ENCODE peak calls at places on chromosomes 16 and 17, in nine cellular contexts. Q, C, Y, E, J, S, F, G and X are unnamed samples. For H3K4me1, the result is how much of the 10 kb centered on the place peaks cover.

GRCh38 chr17:78951967-78952551 is 26.9 kb upstream of the TIMP2 start:
- DNase-seq in Q (peak), C (no peak), Y (no peak), E (no peak), J (no peak), S (no peak), F (peak), G (no peak), X (no peak)

GRCh38 chr16:49424961-49425360 is 51.4 kb downstream of the C16orf78 start:
- DNase-seq in Q (no peak), C (no peak), Y (no peak), E (no peak), J (no peak), S (peak), F (no peak), G (no peak), X (no peak)

GRCh38 chr16:57619606-57620315 is 8.7 kb upstream of the ADGRG1 start:
- DNase-seq in Q (peak), C (no peak), Y (no peak), E (peak), J (no peak), S (peak), F (peak), G (no peak), X (peak)

GRCh38 chr17:58284613-58285421 is 4.1 kb upstream of the MPO start:
- DNase-seq in Q (no peak), C (no peak), Y (no peak), E (no peak), J (no peak), S (no peak), F (peak), G (no peak), X (no peak)

GRCh38 chr17:59786536-59787319 is 79.3 kb downstream of the VMP1 start:
- DNase-seq in Q (peak), C (peak), Y (no peak), E (peak), J (peak), S (no peak), F (peak), G (no peak), X (peak)

GRCh38 chr16:82835487-82836160 is 208.9 kb downstream of the CDH13 start:
- DNase-seq in Q (no peak), C (no peak), Y (no peak), E (peak), J (no peak), S (no peak), F (no peak), G (no peak), X (no peak)

GRCh38 chr16:85681255-85681654 is 7.5 kb downstream of the GINS2 start:
- DNase-seq in Q (peak), C (no peak), Y (no peak), E (no peak), J (no peak), S (peak), F (peak), G (no peak), X (no peak)

GRCh38 chr17:70078994-70079531 is 4.0 kb downstream of the KCNJ16 start:
- DNase-seq in Q (no peak), C (no peak), Y (no peak), E (no peak), J (no peak), S (no peak), F (no peak), G (no peak), X (no peak)

GRCh38 chr17:66548659-66549311 is 246.4 kb downstream of the PRKCA start:
- DNase-seq in Q (no peak), C (no peak), Y (no peak), E (no peak), J (no peak), S (no peak), F (no peak), G (no peak), X (peak)

GRCh38 chr16:72537684-72538083 is 365.7 kb upstream of the PMFBP1 start:
- DNase-seq in Q (no peak), C (peak), Y (no peak), E (peak), J (no peak), S (no peak), F (peak), G (no peak), X (no peak)

GRCh38 chr17:78249074-78249835 is 17.8 kb downstream of the TMEM235 start:
- DNase-seq in Q (no peak), C (no peak), Y (no peak), E (no peak), J (no peak), S (no peak), F (peak), G (no peak), X (no peak)

GRCh38 chr17:59620518-59621259 is 994 bp downstream of the CLTC start:
- DNase-seq in Q (peak), C (peak), Y (peak), E (peak), J (no peak), S (no peak), F (no peak), G (peak), X (peak)

GRCh38 chr16:75455677-75456076 is 8.8 kb downstream of the TMEM170A start:
- DNase-seq in Q (no peak), C (no peak), Y (no peak), E (no peak), J (no peak), S (no peak), F (no peak), G (no peak), X (no peak)

GRCh38 chr17:32015245-32016013 is 8.2 kb downstream of the LRRC37B start:
- DNase-seq in Q (peak), C (no peak), Y (no peak), E (no peak), J (no peak), S (peak), F (peak), G (no peak), X (no peak)

GRCh38 chr16:73298562-73298961 is 250.6 kb upstream of the ZFHX3 start:
- DNase-seq in Q (peak), C (no peak), Y (no peak), E (no peak), J (no peak), S (no peak), F (peak), G (no peak), X (peak)

GRCh38 chr16:59880626-59881025 is 1146.5 kb upstream of the GOT2 start:
- DNase-seq in Q (no peak), C (no peak), Y (no peak), E (peak), J (no peak), S (no peak), F (no peak), G (no peak), X (no peak)

GRCh38 chr17:76775021-76775420 is 37.1 kb downstream of the MFSD11 start:
- DNase-seq in Q (no peak), C (no peak), Y (no peak), E (no peak), J (no peak), S (no peak), F (no peak), G (no peak), X (no peak)

GRCh38 chr16:31472559-31473203 is 729 bp downstream of the TGFB1I1 start:
- DNase-seq in Q (peak), C (peak), Y (peak), E (peak), J (peak), S (peak), F (peak), G (peak), X (peak)

GRCh38 chr17:27947005-27947406 is 53.8 kb upstream of the LYRM9 start:
- DNase-seq in Q (no peak), C (no peak), Y (no peak), E (no peak), J (no peak), S (no peak), F (no peak), G (no peak), X (no peak)

GRCh38 chr17:55433629-55434422 is 12.2 kb upstream of the MMD start:
- DNase-seq in Q (peak), C (no peak), Y (no peak), E (peak), J (no peak), S (no peak), F (peak), G (no peak), X (peak)

GRCh38 chr16:51146256-51146924 is 4.7 kb downstream of the SALL1 start:
- DNase-seq in Q (no peak), C (peak), Y (no peak), E (no peak), J (no peak), S (no peak), F (no peak), G (no peak), X (no peak)

GRCh38 chr16:74226361-74226979 is 70.1 kb upstream of the PSMD7 start:
- DNase-seq in Q (peak), C (peak), Y (no peak), E (no peak), J (no peak), S (no peak), F (no peak), G (no peak), X (no peak)

GRCh38 chr16:83356266-83356665 is 451.5 kb upstream of the HSBP1 start:
- DNase-seq in Q (peak), C (peak), Y (no peak), E (peak), J (no peak), S (no peak), F (no peak), G (no peak), X (peak)

GRCh38 chr16:75007443-75007842 is 8.6 kb downstream of the ZNRF1 start:
- DNase-seq in Q (no peak), C (no peak), Y (no peak), E (no peak), J (no peak), S (no peak), F (no peak), G (no peak), X (no peak)

GRCh38 chr17:74132354-74132753 is 71.1 kb upstream of the RPL38 start:
- DNase-seq in Q (no peak), C (no peak), Y (no peak), E (peak), J (no peak), S (peak), F (no peak), G (no peak), X (no peak)

GRCh38 chr17:1040216-1040600 is 43.3 kb downstream of the TIMM22 start:
- DNase-seq in Q (no peak), C (no peak), Y (peak), E (no peak), J (no peak), S (no peak), F (no peak), G (no peak), X (no peak)

GRCh38 chr16:55370762-55371482 is 46.9 kb downstream of the IRX6 start:
- DNase-seq in Q (peak), C (peak), Y (peak), E (peak), J (peak), S (peak), F (peak), G (peak), X (peak)
- TF ChIP-seq CTCF in Q (peak), C (peak), Y (peak), E (peak), J (peak), S (no peak), F (peak), G (peak), X (no peak)

GRCh38 chr17:72507370-72507769 is 386.6 kb downstream of the SOX9 start:
- DNase-seq in Q (no peak), C (no peak), Y (no peak), E (no peak), J (no peak), S (no peak), F (no peak), G (no peak), X (no peak)
- H3K4me1 ChIP-seq in Q (under half), C (under half), Y (under half), E (under half), J (under half), S (under half), F (under half), G (under half), X (under half)

DNA sequence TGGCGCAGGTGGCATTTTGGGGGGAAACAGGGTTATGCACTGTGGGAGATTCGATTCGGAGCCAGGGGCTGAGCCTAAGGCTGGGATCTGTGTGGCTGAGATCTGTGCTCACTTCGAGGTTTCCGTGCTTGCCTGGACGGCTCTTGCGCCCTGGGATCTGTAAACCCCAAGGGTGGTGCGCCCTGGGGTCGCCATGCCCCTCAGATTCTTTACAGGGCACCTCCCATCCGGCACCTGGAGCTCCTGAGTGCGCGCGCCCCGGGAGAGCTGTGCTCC is 377 bp downstream of the SLC13A5 start:
- DNase-seq in Q (no peak), C (peak), Y (no peak), E (no peak), J (no peak), S (no peak), F (no peak), G (no peak), X (no peak)
- H3K4me3 ChIP-seq in Q (no peak), C (no peak), Y (peak), E (no peak), J (no peak), S (peak), F (no peak), G (peak), X (no peak)

GRCh38 chr17:68085751-68086445 is 50.4 kb downstream of the KPNA2 start:
- DNase-seq in Q (peak), C (no peak), Y (no peak), E (no peak), J (no peak), S (no peak), F (no peak), G (no peak), X (no peak)
- TF ChIP-seq CTCF in Q (no peak), C (no peak), Y (no peak), E (no peak), J (no peak), S (no peak), F (no peak), G (no peak), X (no peak)

GRCh38 chr16:25796239-25796638 is 104.5 kb downstream of the HS3ST4 start:
- DNase-seq in Q (no peak), C (no peak), Y (no peak), E (no peak), J (no peak), S (no peak), F (no peak), G (no peak), X (no peak)

GRCh38 chr16:25799816-25800215 is 108.1 kb downstream of the HS3ST4 start:
- DNase-seq in Q (no peak), C (no peak), Y (no peak), E (no peak), J (no peak), S (no peak), F (no peak), G (no peak), X (no peak)

DNA sequence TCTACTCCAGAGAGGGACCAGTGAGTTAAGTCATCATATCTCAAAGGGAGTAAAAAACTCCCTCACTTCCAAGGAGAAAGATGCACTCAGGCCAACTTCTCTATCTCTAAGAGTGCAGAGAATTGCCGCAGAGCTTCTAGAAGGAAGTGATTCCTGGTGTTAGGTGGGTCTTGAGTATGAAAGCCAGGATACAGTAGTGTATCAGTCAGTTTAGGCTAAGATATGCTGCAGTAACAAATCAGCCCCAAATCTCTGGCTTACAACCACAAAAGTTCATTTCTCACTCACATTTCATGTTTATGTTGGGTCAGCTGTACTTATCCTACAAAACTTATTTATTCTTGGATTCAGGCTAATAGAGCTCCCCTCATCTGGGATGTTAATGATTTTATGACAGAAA is 106.3 kb downstream of the HS3ST4 start:
- DNase-seq in Q (no peak), C (no peak), Y (no peak), E (no peak), J (no peak), S (no peak), F (no peak), G (no peak), X (no peak)
- H3K4me1 ChIP-seq in Q (under half), C (under half), Y (under half), E (under half), J (under half), S (under half), F (under half), G (under half), X (under half)